ENCODE peak calls at places on chromosomes 2 and 18, in seven cellular contexts. One of them, this sample, is unnamed.

GRCh38 chr2:31962757-31963361 is 47.9 kb downstream of the MEMO1 start:
- DNase-seq in HCT116: no peak
- DNase-seq in K562: no peak
- DNase-seq in HepG2: no peak
- DNase-seq in SK-N-SH: no peak
- DNase-seq in GM12878: no peak
- DNase-seq in A549: no peak
- DNase-seq in this sample: no peak

GRCh38 chr18:57131782-57132181 is 15.1 kb upstream of the BOD1L2 start:
- DNase-seq in SK-N-SH: no peak
- DNase-seq in A549: no peak
- DNase-seq in HepG2: no peak
- DNase-seq in K562: no peak
- DNase-seq in HCT116: no peak
- DNase-seq in GM12878: no peak
- DNase-seq in this sample: no peak

GRCh38 chr2:204325468-204325867 is 219.8 kb upstream of the PARD3B start:
- DNase-seq in K562: peak; percentile 64
- DNase-seq in HCT116: peak; percentile 62
- DNase-seq in GM12878: no peak
- DNase-seq in A549: peak; percentile 82
- DNase-seq in SK-N-SH: peak; percentile 72
- DNase-seq in HepG2: peak; percentile 71
- DNase-seq in this sample: peak; percentile 88

GRCh38 chr2:42819160-42819559 is 26.8 kb upstream of the HAAO start:
- DNase-seq in GM12878: no peak
- DNase-seq in A549: no peak
- DNase-seq in K562: no peak
- DNase-seq in SK-N-SH: no peak
- DNase-seq in HCT116: no peak
- DNase-seq in HepG2: no peak
- DNase-seq in this sample: no peak

GRCh38 chr18:484749-485464 is 15.6 kb downstream of the COLEC12 start:
- DNase-seq in HCT116: no peak
- DNase-seq in SK-N-SH: no peak
- DNase-seq in K562: no peak
- DNase-seq in A549: no peak
- DNase-seq in GM12878: no peak
- DNase-seq in HepG2: no peak
- DNase-seq in this sample: no peak

GRCh38 chr2:118202707-118203303 is 114.5 kb downstream of the INSIG2 start:
- DNase-seq in HCT116: no peak
- DNase-seq in A549: peak; percentile 54
- DNase-seq in HepG2: peak; percentile 54
- DNase-seq in K562: peak; percentile 47
- DNase-seq in GM12878: no peak
- DNase-seq in SK-N-SH: peak; percentile 54
- DNase-seq in this sample: peak; percentile 85

GRCh38 chr18:44668280-44668975 is 12.3 kb upstream of the SETBP1 start:
- DNase-seq in SK-N-SH: no peak
- DNase-seq in K562: no peak
- DNase-seq in A549: no peak
- DNase-seq in HepG2: no peak
- DNase-seq in HCT116: no peak
- DNase-seq in GM12878: no peak
- DNase-seq in this sample: no peak

GRCh38 chr2:39772086-39772811 is 6.8 kb downstream of the THUMPD2 start:
- DNase-seq in A549: no peak
- DNase-seq in K562: no peak
- DNase-seq in SK-N-SH: no peak
- DNase-seq in HCT116: no peak
- DNase-seq in GM12878: no peak
- DNase-seq in HepG2: no peak
- DNase-seq in this sample: peak; percentile 37

GRCh38 chr18:57077786-57078552 is 68.9 kb upstream of the BOD1L2 start:
- DNase-seq in A549: no peak
- DNase-seq in GM12878: peak; percentile 93
- DNase-seq in HepG2: no peak
- DNase-seq in HCT116: no peak
- DNase-seq in SK-N-SH: no peak
- DNase-seq in K562: no peak
- DNase-seq in this sample: no peak

GRCh38 chr2:176709541-176709951 is 440.3 kb downstream of the MTX2 start:
- DNase-seq in K562: no peak
- DNase-seq in SK-N-SH: no peak
- DNase-seq in HCT116: no peak
- DNase-seq in HepG2: no peak
- DNase-seq in A549: no peak
- DNase-seq in GM12878: no peak
- DNase-seq in this sample: no peak

GRCh38 chr2:118913805-118914645 is 28.0 kb upstream of the MARCO start:
- DNase-seq in HepG2: no peak
- DNase-seq in A549: peak; percentile 25
- DNase-seq in HCT116: peak; percentile 27
- DNase-seq in GM12878: no peak
- DNase-seq in SK-N-SH: no peak
- DNase-seq in K562: no peak
- DNase-seq in this sample: no peak

DNA sequence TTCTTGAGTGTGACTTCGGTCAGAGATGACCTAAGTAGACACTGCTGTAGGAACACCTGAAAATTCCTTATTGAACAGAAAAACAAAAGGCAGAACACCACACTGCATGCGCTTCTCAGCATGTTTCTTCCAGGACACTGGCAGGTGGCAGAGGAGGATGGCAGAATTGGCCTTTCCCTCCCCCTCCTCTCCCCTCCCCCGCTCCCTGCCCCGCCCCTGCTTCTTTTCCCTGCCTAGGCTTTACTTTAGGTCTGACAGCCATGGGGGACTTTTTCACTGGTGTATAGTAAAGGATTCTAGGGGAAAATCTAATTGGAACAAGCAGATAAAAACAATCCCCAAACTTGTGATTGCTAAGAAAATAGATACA is 109.6 kb downstream of the NOL10 start:
- DNase-seq in HCT116: no peak
- DNase-seq in K562: no peak
- DNase-seq in GM12878: no peak
- DNase-seq in SK-N-SH: no peak
- DNase-seq in A549: no peak
- DNase-seq in HepG2: no peak
- DNase-seq in this sample: peak; percentile 36
- H3K4me2 ChIP-seq in HCT116: no peak overlapping the region
- H3K4me2 ChIP-seq in K562: no peak overlapping the region
- H3K4me2 ChIP-seq in GM12878: no peak overlapping the region
- H3K4me2 ChIP-seq in SK-N-SH: no peak overlapping the region
- H3K4me2 ChIP-seq in A549: no peak overlapping the region
- H3K4me2 ChIP-seq in HepG2: no peak overlapping the region
- H3K4me2 ChIP-seq in this sample: peak overlapping the region; percentile 61

GRCh38 chr2:234136461-234136860 is 86.0 kb downstream of the SPP2 start:
- DNase-seq in SK-N-SH: no peak
- DNase-seq in GM12878: no peak
- DNase-seq in A549: peak; percentile 53
- DNase-seq in HepG2: no peak
- DNase-seq in K562: no peak
- DNase-seq in HCT116: no peak
- DNase-seq in this sample: peak; percentile 31
- TF ChIP-seq REST in SK-N-SH: no peak
- TF ChIP-seq REST in GM12878: no peak
- TF ChIP-seq REST in A549: no peak
- TF ChIP-seq REST in HepG2: no peak
- TF ChIP-seq REST in K562: no peak
- TF ChIP-seq REST in HCT116: no peak
- TF ChIP-seq REST in this sample: no peak

GRCh38 chr2:3475771-3476170 is 43.6 kb downstream of the ADI1 start:
- DNase-seq in SK-N-SH: no peak
- DNase-seq in GM12878: no peak
- DNase-seq in K562: no peak
- DNase-seq in HepG2: no peak
- DNase-seq in A549: no peak
- DNase-seq in HCT116: no peak
- DNase-seq in this sample: no peak
- H3K27ac ChIP-seq in SK-N-SH: no peak overlapping the region
- H3K27ac ChIP-seq in GM12878: no peak overlapping the region
- H3K27ac ChIP-seq in K562: no peak overlapping the region
- H3K27ac ChIP-seq in HepG2: peak overlapping the region; percentile 47
- H3K27ac ChIP-seq in A549: no peak overlapping the region
- H3K27ac ChIP-seq in HCT116: no peak overlapping the region
- H3K27ac ChIP-seq in this sample: no peak overlapping the region

GRCh38 chr18:50806208-50806616 is 13.6 kb downstream of the MRO start:
- DNase-seq in HCT116: no peak
- DNase-seq in K562: peak; percentile 30
- DNase-seq in A549: no peak
- DNase-seq in HepG2: peak; percentile 41
- DNase-seq in SK-N-SH: no peak
- DNase-seq in GM12878: no peak
- DNase-seq in this sample: peak; percentile 27

GRCh38 chr18:50803579-50803978 is 16.2 kb downstream of the MRO start:
- DNase-seq in GM12878: no peak
- DNase-seq in A549: no peak
- DNase-seq in HCT116: no peak
- DNase-seq in SK-N-SH: no peak
- DNase-seq in K562: no peak
- DNase-seq in HepG2: no peak
- DNase-seq in this sample: no peak

GRCh38 chr18:50807199-50807598 is 12.6 kb downstream of the MRO start:
- DNase-seq in A549: no peak
- DNase-seq in SK-N-SH: no peak
- DNase-seq in GM12878: no peak
- DNase-seq in HCT116: no peak
- DNase-seq in K562: no peak
- DNase-seq in HepG2: no peak
- DNase-seq in this sample: no peak

GRCh38 chr18:50802133-50802532 is 17.7 kb downstream of the MRO start:
- DNase-seq in K562: no peak
- DNase-seq in HepG2: no peak
- DNase-seq in HCT116: no peak
- DNase-seq in A549: no peak
- DNase-seq in GM12878: no peak
- DNase-seq in SK-N-SH: no peak
- DNase-seq in this sample: peak; percentile 32

GRCh38 chr18:50805732-50806131 is 14.1 kb downstream of the MRO start:
- DNase-seq in HepG2: no peak
- DNase-seq in A549: no peak
- DNase-seq in K562: no peak
- DNase-seq in GM12878: no peak
- DNase-seq in HCT116: no peak
- DNase-seq in SK-N-SH: no peak
- DNase-seq in this sample: no peak
- H3K4me2 ChIP-seq in HepG2: peak overlapping the region; percentile 16
- H3K4me2 ChIP-seq in A549: no peak overlapping the region
- H3K4me2 ChIP-seq in K562: no peak overlapping the region
- H3K4me2 ChIP-seq in GM12878: no peak overlapping the region
- H3K4me2 ChIP-seq in HCT116: no peak overlapping the region
- H3K4me2 ChIP-seq in SK-N-SH: no peak overlapping the region
- H3K4me2 ChIP-seq in this sample: no peak overlapping the region

DNA sequence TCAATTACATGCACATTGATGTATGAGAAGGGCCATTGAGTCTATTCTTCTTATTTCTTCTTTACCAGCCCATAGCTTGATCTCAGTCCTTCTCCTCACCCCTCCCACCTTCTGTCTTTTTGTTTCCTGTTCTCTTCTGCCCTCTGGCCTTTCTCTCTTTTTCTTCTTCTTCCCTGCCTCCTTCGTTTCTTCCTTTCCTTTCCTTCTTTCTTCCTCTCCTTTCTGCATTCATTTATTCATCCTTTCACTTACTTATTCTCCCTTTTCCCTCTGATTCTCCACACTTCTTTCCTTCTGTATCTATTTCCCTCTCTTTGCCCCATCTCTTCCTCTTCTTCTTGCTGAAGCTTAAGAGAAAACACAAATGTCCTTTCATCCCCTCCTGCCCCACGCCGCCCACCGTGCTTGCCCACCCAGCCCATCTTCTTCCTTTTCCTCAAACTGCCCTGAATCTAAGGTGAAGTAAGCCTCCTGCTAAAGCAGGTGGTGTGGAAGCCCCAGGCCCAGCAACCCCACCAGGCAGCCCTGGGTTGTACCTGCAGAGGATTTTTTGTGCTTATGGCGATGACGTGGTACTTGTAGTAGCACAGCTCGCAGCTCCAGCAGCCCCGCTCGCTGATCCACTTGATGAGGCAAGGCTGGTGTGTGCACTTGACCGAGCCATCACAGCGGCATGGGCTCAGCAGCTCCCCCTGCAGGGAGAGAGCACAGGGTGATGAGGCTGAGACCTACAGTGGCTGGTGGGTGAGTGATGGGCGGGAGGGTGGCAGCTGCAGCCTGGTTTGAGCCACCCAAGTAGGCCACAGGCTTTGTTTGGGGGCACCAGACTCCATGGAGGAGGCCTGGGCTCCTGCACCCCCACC is 89.0 kb downstream of the MARCHF4 start:
- DNase-seq in HepG2: peak; percentile 38
- DNase-seq in A549: peak; percentile 31
- DNase-seq in K562: peak; percentile 56
- DNase-seq in GM12878: no peak
- DNase-seq in SK-N-SH: peak; percentile 29
- DNase-seq in HCT116: peak; percentile 50
- DNase-seq in this sample: peak; percentile 94
- TF ChIP-seq REST in HepG2: no peak
- TF ChIP-seq REST in A549: no peak
- TF ChIP-seq REST in K562: no peak
- TF ChIP-seq REST in GM12878: no peak
- TF ChIP-seq REST in SK-N-SH: no peak
- TF ChIP-seq REST in HCT116: no peak
- TF ChIP-seq REST in this sample: no peak